ENCODE peak calls at places on chromosomes 12 and 14, in five cellular contexts. J, E, A, H and B are unnamed samples.

GRCh38 chr14:101858791-101859537 is 97.5 kb downstream of the PPP2R5C start:
- DNase-seq in J (no peak), A (no peak), E (no peak), H (no peak), B (no peak)

GRCh38 chr12:128830505-128830893 is 6.7 kb upstream of the SLC15A4 start:
- DNase-seq in H (no peak), E (peak; percentile 94), A (no peak), J (no peak), B (no peak)

GRCh38 chr12:3552726-3553045 is 61.7 kb downstream of the PRMT8 start:
- DNase-seq in H (no peak), E (no peak), J (no peak), A (no peak), B (no peak)

GRCh38 chr12:124698211-124698997 is 131.0 kb upstream of the NCOR2 start:
- DNase-seq in H (no peak), J (no peak), E (no peak), A (no peak), B (no peak)

GRCh38 chr14:91299483-91300115 is 55.1 kb upstream of the GPR68 start:
- DNase-seq in J (no peak), A (no peak), H (no peak), E (no peak), B (no peak)

GRCh38 chr12:27303139-27304111 is 29.2 kb upstream of the BMAL2 start:
- DNase-seq in E (no peak), H (no peak), A (no peak), J (no peak), B (no peak)

GRCh38 chr12:120183211-120183631 is 11.3 kb downstream of the GCN1 start:
- DNase-seq in A (no peak), J (no peak), H (no peak), E (no peak), B (no peak)

GRCh38 chr12:43337571-43338497 is 214.2 kb downstream of the ADAMTS20 start:
- DNase-seq in J (no peak), H (no peak), A (no peak), E (no peak), B (no peak)

GRCh38 chr12:64390275-64390851 is at the start of gene C12orf56:
- DNase-seq in A (peak; percentile 78), H (no peak), J (no peak), E (no peak), B (no peak)

GRCh38 chr12:110171636-110172035 is 47.5 kb downstream of the IFT81 start:
- DNase-seq in J (no peak), A (no peak), H (no peak), E (no peak), B (no peak)

GRCh38 chr12:110175201-110175600 is 51.0 kb downstream of the IFT81 start:
- DNase-seq in J (no peak), H (no peak), A (no peak), E (no peak), B (no peak)

GRCh38 chr12:110171186-110171538 is 47.0 kb downstream of the IFT81 start:
- DNase-seq in E (no peak), H (no peak), J (no peak), A (no peak), B (no peak)

GRCh38 chr12:110176745-110177144 is 52.6 kb downstream of the IFT81 start:
- DNase-seq in A (no peak), H (no peak), J (no peak), E (no peak), B (no peak)

GRCh38 chr12:110174373-110174996 is 50.3 kb downstream of the IFT81 start:
- DNase-seq in H (no peak), A (no peak), E (no peak), J (no peak), B (no peak)
- TF ChIP-seq ATF3 in H (no peak), A (no peak), E (no peak), J (no peak), B (no peak)

GRCh38 chr14:61258985-61259384 is 22.2 kb downstream of the TMEM30B start:
- DNase-seq in H (no peak), J (no peak), E (no peak), A (no peak), B (no peak)

GRCh38 chr14:61262082-61262481 is 19.1 kb downstream of the TMEM30B start:
- DNase-seq in E (no peak), H (no peak), A (no peak), J (no peak), B (no peak)

GRCh38 chr14:61264022-61264571 is 17.0 kb downstream of the TMEM30B start:
- DNase-seq in H (no peak), A (no peak), E (no peak), J (no peak), B (no peak)

GRCh38 chr14:61264699-61265098 is 16.4 kb downstream of the TMEM30B start:
- DNase-seq in J (no peak), E (no peak), H (no peak), A (no peak), B (no peak)

DNA sequence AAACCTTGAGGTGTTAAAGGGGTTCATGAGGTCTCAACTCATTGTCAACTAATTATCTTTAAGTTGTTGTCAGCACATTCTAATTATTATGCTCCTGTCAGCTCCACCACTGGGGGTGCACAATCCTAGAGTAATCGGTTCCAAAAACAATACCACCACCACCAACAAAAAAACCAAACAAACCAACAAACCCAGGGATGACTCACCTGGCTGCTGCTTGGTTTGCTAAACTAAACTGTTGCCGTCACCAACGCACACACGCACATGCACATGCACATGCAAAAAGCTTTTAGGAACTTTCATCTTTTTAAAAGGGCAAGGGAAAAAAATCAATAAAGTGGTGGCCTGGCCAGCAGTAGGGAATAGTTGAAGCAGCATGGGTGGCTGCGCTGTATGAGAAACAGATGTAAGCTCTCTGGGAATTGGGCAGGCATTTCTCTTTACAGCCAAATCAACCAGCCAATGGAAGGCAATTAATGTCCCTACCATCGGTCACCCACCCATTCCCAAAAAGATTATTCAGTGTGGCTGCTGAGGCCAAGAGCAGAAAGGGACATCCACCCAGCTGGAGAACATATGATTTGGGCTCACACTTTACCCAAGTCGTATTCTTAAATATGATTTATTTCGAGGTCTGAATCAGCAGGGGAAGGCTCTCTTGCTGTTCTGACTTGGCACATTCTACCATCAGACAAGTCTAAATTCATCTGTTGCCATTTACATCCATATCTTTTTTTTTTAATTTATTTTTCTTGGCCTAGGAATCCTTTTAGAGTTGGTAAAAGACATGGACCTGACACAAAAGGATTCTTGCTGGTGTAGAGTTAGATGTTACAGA is 20.0 kb downstream of the TMEM30B start:
- DNase-seq in H (peak; percentile 13), J (no peak), E (no peak), A (no peak), B (no peak)
- TF ChIP-seq ATF3 in H (no peak), J (no peak), E (no peak), A (no peak), B (no peak)

GRCh38 chr12:12999959-13000615 is at the start of gene HEBP1:
- DNase-seq in A (peak; percentile 95), H (peak; percentile 59), E (peak; percentile 16), J (peak; percentile 96), B (peak; percentile 99)

GRCh38 chr12:13001725-13002040 is 1.6 kb upstream of the HEBP1 start:
- DNase-seq in E (no peak), A (no peak), J (no peak), H (no peak), B (no peak)

GRCh38 chr12:12999276-12999958 is 648 bp downstream of the HEBP1 start:
- DNase-seq in E (no peak), H (peak; percentile 36), J (peak; percentile 40), A (no peak), B (no peak)

GRCh38 chr12:13000935-13001724 is 1.1 kb upstream of the HEBP1 start:
- DNase-seq in E (no peak), H (peak; percentile 23), J (peak; percentile 42), A (peak; percentile 63), B (no peak)

DNA sequence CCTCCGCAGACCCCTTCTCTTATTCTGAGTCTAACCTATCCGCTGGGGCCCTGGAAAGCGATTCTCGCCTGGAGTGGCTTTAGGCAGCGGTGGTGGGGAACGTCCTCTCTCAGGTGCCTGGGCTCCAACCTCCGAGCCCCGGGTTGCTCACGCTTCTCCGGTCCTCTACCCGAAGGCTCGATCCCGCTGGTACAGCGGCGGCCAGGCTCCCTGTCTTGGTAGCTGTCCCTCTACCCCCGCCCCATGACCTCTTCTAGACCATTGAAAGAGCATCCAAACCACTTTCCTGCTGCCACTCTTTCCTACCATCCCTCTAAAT is 510 bp upstream of the HEBP1 start:
- DNase-seq in A (no peak), E (no peak), H (no peak), J (no peak), B (no peak)
- TF ChIP-seq ATF3 in A (no peak), E (no peak), H (no peak), J (no peak), B (no peak)

GRCh38 chr12:104060791-104061190 is 3.5 kb upstream of the HCFC2 start:
- DNase-seq in H (no peak), J (no peak), A (no peak), E (no peak), B (no peak)
- TF ChIP-seq ATF3 in H (no peak), J (no peak), A (no peak), E (no peak), B (no peak)

GRCh38 chr12:106710143-106710893 is 64.2 kb upstream of the RIC8B start:
- DNase-seq in J (no peak), A (no peak), H (no peak), E (no peak), B (no peak)
- TF ChIP-seq ATF3 in J (no peak), A (no peak), H (no peak), E (no peak), B (no peak)

GRCh38 chr12:132444283-132444682 is 45.7 kb upstream of the FBRSL1 start:
- DNase-seq in H (no peak), A (no peak), E (no peak), J (no peak), B (no peak)

GRCh38 chr12:132447327-132447720 is 42.6 kb upstream of the FBRSL1 start:
- DNase-seq in H (no peak), E (no peak), J (no peak), A (no peak), B (no peak)

GRCh38 chr12:132446535-132447326 is 43.2 kb upstream of the FBRSL1 start:
- DNase-seq in H (no peak), E (no peak), J (no peak), A (no peak), B (no peak)

GRCh38 chr12:132445884-132446471 is 44.0 kb upstream of the FBRSL1 start:
- DNase-seq in J (peak; percentile 95), H (no peak), E (no peak), A (peak; percentile 83), B (peak; percentile 81)

DNA sequence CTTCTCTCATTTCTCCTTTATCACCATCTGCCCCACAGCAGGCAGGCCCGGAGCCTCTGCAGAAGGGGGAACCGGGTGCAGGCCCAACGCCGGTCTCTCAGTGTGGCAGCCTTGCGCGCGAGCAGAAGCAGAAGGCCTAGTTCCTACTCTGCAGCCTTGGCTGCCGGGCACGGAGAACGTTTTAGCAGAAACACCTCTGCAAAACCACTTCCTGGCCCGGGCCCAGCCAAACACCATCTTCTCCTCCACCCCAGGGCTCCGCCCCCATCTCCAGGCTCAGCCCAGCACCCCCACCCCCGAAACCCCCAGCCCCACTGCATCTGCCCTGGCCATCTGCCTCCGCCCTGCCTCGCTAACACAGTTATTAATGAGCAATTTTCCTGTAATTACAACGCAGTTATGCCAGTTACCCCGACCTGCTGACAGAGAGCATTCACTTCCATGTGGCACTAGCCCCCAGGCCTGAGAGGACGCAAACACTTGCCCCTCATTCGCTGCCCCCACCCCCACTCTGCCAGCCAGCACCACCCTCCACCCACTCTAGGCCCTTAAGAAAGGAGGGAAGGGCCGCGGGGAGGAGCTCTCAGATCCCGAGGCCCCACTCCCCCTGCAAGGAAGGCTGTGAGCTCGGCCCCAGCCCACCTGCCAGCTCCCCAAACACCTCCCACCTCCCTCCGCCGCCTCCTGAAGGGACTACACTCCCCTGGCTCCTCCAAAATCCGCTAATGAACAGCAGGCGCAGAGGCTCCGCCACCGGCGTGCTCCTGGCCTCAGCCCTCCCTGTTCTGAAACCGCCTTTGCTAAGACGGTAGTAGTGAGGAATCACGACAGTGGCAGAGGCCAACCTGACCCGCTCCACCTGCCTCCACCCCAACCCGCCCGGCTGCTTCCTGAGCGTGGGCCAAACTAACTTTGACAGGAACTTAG is 44.7 kb upstream of the FBRSL1 start:
- DNase-seq in H (no peak), A (no peak), J (no peak), E (no peak), B (peak; percentile 60)
- TF ChIP-seq ATF3 in H (no peak), A (no peak), J (no peak), E (no peak), B (no peak)